ENCODE peak calls at places on chromosomes 13 and 19, in seven cellular contexts. E is CD4-positive, CD25-positive, alpha-beta regulatory T cell; X is fibroblast of lung; Q is pancreas; B is cardiac muscle cell; T is PC-9; Y is adrenal gland. D is an unnamed sample.

GRCh38 chr19:28644261-28644660 is 568.7 kb downstream of the UQCRFS1 start:
- DNase-seq in E (no peak), X (no peak), Q (no peak), B (no peak), T (no peak), Y (no peak), D (no peak)

GRCh38 chr13:36131931-36132297 is 732 bp upstream of the DCLK1 start:
- DNase-seq in E (no peak), X (peak; percentile 45), Q (peak; percentile 6), B (peak; percentile 61), T (no peak), Y (no peak), D (no peak)

GRCh38 chr13:24068472-24068871 is 92.0 kb upstream of the SPATA13 start:
- DNase-seq in E (no peak), X (no peak), Q (no peak), B (no peak), T (no peak), Y (no peak), D (no peak)

GRCh38 chr13:101529419-101529818 is 76.9 kb downstream of the ITGBL1 start:
- DNase-seq in E (no peak), X (peak; percentile 77), Q (no peak), B (peak; percentile 55), T (no peak), Y (no peak), D (no peak)

GRCh38 chr13:50357136-50357535 is 341.9 kb downstream of the KCNRG start:
- DNase-seq in E (no peak), X (no peak), Q (no peak), B (no peak), T (no peak), Y (no peak), D (no peak)

GRCh38 chr13:113390874-113391497 is 27.1 kb upstream of the GRTP1 start:
- DNase-seq in E (no peak), X (no peak), Q (no peak), B (no peak), T (no peak), Y (no peak), D (no peak)

GRCh38 chr19:17076539-17076919 is 952 bp downstream of the MYO9B start:
- DNase-seq in E (no peak), X (no peak), Q (no peak), B (no peak), T (no peak), Y (no peak), D (peak; percentile 23)

GRCh38 chr13:89550842-89551422 is 1796.6 kb upstream of the MIR17HG start:
- DNase-seq in E (no peak), X (no peak), Q (no peak), B (no peak), T (peak; percentile 20), Y (no peak), D (no peak)

GRCh38 chr19:48717059-48717395 is 2.5 kb downstream of the MAMSTR start:
- DNase-seq in E (no peak), X (peak; percentile 37), Q (no peak), B (no peak), T (no peak), Y (no peak), D (no peak)

GRCh38 chr19:30530751-30531150 is 158.6 kb downstream of the ZNF536 start:
- DNase-seq in E (no peak), X (no peak), Q (no peak), B (no peak), T (no peak), Y (no peak), D (no peak)

GRCh38 chr19:3285647-3286176 is 61.3 kb downstream of the CELF5 start:
- DNase-seq in E (peak; percentile 52), X (peak; percentile 35), Q (no peak), B (peak; percentile 27), T (no peak), Y (peak; percentile 53), D (peak; percentile 43)

GRCh38 chr19:48403606-48404005 is 10.1 kb downstream of the GRIN2D start:
- DNase-seq in E (no peak), X (peak; percentile 67), Q (no peak), B (peak; percentile 77), T (peak; percentile 35), Y (no peak), D (peak; percentile 44)

GRCh38 chr13:43085545-43085944 is 62.2 kb downstream of the DNAJC15 start:
- DNase-seq in E (no peak), X (peak; percentile 74), Q (no peak), B (peak; percentile 65), T (no peak), Y (no peak), D (peak; percentile 21)

GRCh38 chr19:55253264-55253663 is 5.6 kb downstream of the PPP6R1 start:
- DNase-seq in E (no peak), X (no peak), Q (no peak), B (no peak), T (no peak), Y (no peak), D (no peak)

GRCh38 chr19:16895467-16896097 is 6.8 kb downstream of the F2RL3 start:
- DNase-seq in E (no peak), X (peak; percentile 20), Q (no peak), B (peak; percentile 24), T (no peak), Y (no peak), D (no peak)

GRCh38 chr19:28608292-28608691 is 604.7 kb downstream of the UQCRFS1 start:
- DNase-seq in E (no peak), X (no peak), Q (no peak), B (no peak), T (no peak), Y (no peak), D (no peak)

GRCh38 chr13:62193919-62194318 is 778.3 kb upstream of the PCDH20 start:
- DNase-seq in E (no peak), X (no peak), Q (no peak), B (no peak), T (no peak), Y (no peak), D (no peak)

GRCh38 chr13:66803759-66804456 is 426.2 kb downstream of the PCDH9 start:
- DNase-seq in E (no peak), X (no peak), Q (no peak), B (no peak), T (no peak), Y (no peak), D (no peak)

GRCh38 chr13:26727633-26728032 is 33.0 kb downstream of the GPR12 start:
- DNase-seq in E (no peak), X (no peak), Q (no peak), B (no peak), T (no peak), Y (no peak), D (no peak)

GRCh38 chr19:46787331-46788100 is 878 bp downstream of the SLC1A5 start:
- DNase-seq in E (peak; percentile 30), X (peak; percentile 74), Q (peak; percentile 34), B (peak; percentile 89), T (peak; percentile 58), Y (peak; percentile 34), D (no peak)

GRCh38 chr19:33047422-33047821 is 17.3 kb downstream of the RHPN2 start:
- DNase-seq in E (no peak), X (no peak), Q (peak; percentile 62), B (peak; percentile 38), T (peak; percentile 96), Y (no peak), D (no peak)

GRCh38 chr13:23268441-23268840 is 87.7 kb downstream of the SGCG start:
- DNase-seq in E (no peak), X (no peak), Q (no peak), B (no peak), T (no peak), Y (no peak), D (no peak)

GRCh38 chr13:93180376-93180966 is 46.1 kb upstream of the GPC6 start:
- DNase-seq in E (no peak), X (peak; percentile 41), Q (no peak), B (peak; percentile 88), T (no peak), Y (no peak), D (no peak)

GRCh38 chr19:18097217-18097992 is at the start of gene MAST3:
- DNase-seq in E (peak; percentile 87), X (peak; percentile 77), Q (peak; percentile 90), B (peak; percentile 89), T (peak; percentile 94), Y (peak; percentile 90), D (peak; percentile 93)

GRCh38 chr19:28705008-28705407 is 507.9 kb downstream of the UQCRFS1 start:
- DNase-seq in E (no peak), X (peak; percentile 75), Q (no peak), B (peak; percentile 88), T (no peak), Y (no peak), D (no peak)

DNA sequence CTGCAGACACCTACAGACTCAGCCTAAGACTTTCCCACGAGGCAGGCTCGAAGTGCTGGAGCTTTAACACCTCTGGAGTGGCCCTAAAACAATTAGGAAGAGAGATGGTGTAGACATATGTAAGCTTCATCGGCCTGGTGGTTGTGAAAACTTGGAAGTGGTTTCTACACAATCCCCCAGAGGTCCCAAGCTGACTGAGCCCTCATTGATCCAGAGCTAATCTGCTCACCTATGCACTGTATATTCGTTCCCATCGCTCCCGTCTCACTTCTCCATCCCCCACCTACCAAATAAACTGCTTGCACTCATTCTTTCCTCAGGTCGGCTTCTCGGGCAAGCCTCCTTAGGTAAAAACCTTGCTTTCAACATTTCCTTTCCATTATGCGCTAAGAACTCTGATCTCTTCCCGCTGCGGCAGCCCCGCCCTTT is 767 bp upstream of the ZNF793 start:
- DNase-seq in E (no peak), X (no peak), Q (no peak), B (no peak), T (no peak), Y (no peak), D (no peak)
- H3K9me3 ChIP-seq in E (peaks cover 18% of the 10 kb centered on the region), X (no peaks in the 10 kb centered on the region), Q (no peaks in the 10 kb centered on the region), B (no peaks in the 10 kb centered on the region), T (peaks cover 15% of the 10 kb centered on the region), Y (no peaks in the 10 kb centered on the region), D (no peaks in the 10 kb centered on the region)

GRCh38 chr13:110538632-110539031 is 22.9 kb downstream of the RAB20 start:
- DNase-seq in E (no peak), X (no peak), Q (peak; percentile 80), B (peak; percentile 78), T (no peak), Y (no peak), D (no peak)
- H3K4me3 ChIP-seq in E (no peak overlapping the region), X (no peak overlapping the region), Q (no peak overlapping the region), B (no peak overlapping the region), T (no peak overlapping the region), Y (no peak overlapping the region), D (no peak overlapping the region)

DNA sequence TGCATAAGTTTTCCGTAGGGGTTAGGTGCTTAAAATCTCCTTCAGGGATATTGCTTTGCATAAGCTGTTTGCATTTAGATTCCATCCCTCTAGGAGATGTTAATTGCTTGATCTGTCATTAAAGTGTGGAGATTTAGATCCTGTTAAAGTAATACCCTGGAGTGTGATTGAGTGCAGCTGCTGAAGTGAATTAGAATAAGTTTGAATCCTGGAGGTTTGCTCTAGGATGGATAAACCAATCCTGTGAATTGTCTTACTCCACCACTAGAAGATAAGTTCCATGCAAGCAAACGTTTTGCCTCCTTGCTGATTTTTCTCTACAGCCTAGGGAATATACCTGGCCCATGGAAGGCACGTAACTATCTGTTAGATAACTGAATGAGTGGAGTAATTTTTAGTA is 1487.2 kb upstream of the PRR20A start:
- DNase-seq in E (no peak), X (no peak), Q (no peak), B (no peak), T (no peak), Y (no peak), D (no peak)
- H3K27ac ChIP-seq in E (no peak overlapping the region), X (no peak overlapping the region), Q (no peak overlapping the region), B (no peak overlapping the region), T (no peak overlapping the region), Y (no peak overlapping the region), D (no peak overlapping the region)

DNA sequence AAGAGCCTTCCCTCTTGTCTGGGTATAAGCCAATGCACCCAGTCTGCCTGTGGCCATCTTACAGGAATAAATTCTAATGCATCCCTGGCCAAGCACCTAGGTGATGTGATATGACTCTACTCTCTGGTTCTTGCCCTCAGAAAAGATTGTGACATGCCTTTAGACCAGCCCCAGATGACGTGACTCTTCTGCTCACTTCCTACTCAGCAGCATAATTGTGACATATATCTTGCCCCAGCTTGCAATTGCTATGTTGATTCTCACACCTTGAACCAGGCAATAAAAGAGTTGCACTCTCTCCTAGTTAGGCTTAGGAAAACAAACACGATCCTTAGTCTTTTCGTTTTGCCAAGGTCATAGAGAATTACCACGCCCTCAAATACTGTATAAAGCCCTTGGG is 13.3 kb upstream of the ZNF726 start:
- DNase-seq in E (no peak), X (no peak), Q (no peak), B (no peak), T (no peak), Y (no peak), D (no peak)
- H3K9me3 ChIP-seq in E (peaks cover 27% of the 10 kb centered on the region), X (no peaks in the 10 kb centered on the region), Q (no peaks in the 10 kb centered on the region), B (no peaks in the 10 kb centered on the region), T (peaks cover 27% of the 10 kb centered on the region), Y (no peaks in the 10 kb centered on the region), D (no peaks in the 10 kb centered on the region)

D was measured in naive thymus-derived CD4-positive, alpha-beta T cell.